ENCODE peak calls at places on chromosomes 13 and 19, in ten cellular contexts. O is Peyer's patch; V is colonic mucosa; D is CD8-positive, alpha-beta memory T cell; K is effector memory CD4-positive, alpha-beta T cell; Z is A673; I is CD4-positive, CD25-positive, alpha-beta regulatory T cell; N is PC-9; W is tibial nerve; A is heart right ventricle. M is an unnamed sample.

GRCh38 chr19:46828484-46828883 is 22.2 kb downstream of the AP2S1 start:
- DNase-seq in Z (no peak), N (no peak), K (no peak), O (no peak), W (no peak), I (no peak), A (no peak), V (no peak), D (no peak), M (no peak)

GRCh38 chr13:48853381-48854102 is 122.2 kb upstream of the FNDC3A start:
- DNase-seq in N (no peak), O (no peak), Z (no peak), W (no peak), K (no peak), I (no peak), D (no peak), V (no peak), A (no peak), M (no peak)

GRCh38 chr19:18507021-18507726 is 14.7 kb downstream of the ELL start:
- DNase-seq in A (peak; percentile 63), V (peak; percentile 67), I (no peak), D (no peak), K (peak; percentile 40), W (no peak), Z (no peak), O (peak; percentile 78), N (no peak), M (no peak)

GRCh38 chr13:83879431-83880171 is 2.7 kb downstream of the SLITRK1 start:
- DNase-seq in O (no peak), D (no peak), Z (peak; percentile 7), K (no peak), I (no peak), W (no peak), A (no peak), V (no peak), N (no peak), M (no peak)

GRCh38 chr13:76285463-76285862 is 600.7 kb downstream of the KCTD12 start:
- DNase-seq in D (no peak), N (no peak), W (no peak), A (no peak), I (no peak), V (no peak), Z (no peak), K (no peak), O (no peak), M (no peak)

GRCh38 chr19:50725218-50725931 is 2.2 kb downstream of the CLEC11A start:
- DNase-seq in D (no peak), I (no peak), O (no peak), V (no peak), A (no peak), Z (no peak), K (no peak), W (no peak), N (no peak), M (no peak)

GRCh38 chr19:5934779-5935472 is 20.9 kb downstream of the CAPS start:
- DNase-seq in I (no peak), Z (no peak), D (no peak), W (no peak), A (no peak), K (no peak), V (no peak), N (no peak), O (no peak), M (no peak)

GRCh38 chr13:33228645-33229445 is 56.7 kb downstream of the STARD13 start:
- DNase-seq in A (no peak), K (no peak), V (peak; percentile 38), Z (peak; percentile 73), D (no peak), N (no peak), W (no peak), I (peak; percentile 46), O (no peak), M (peak; percentile 82)

GRCh38 chr13:112105884-112106283 is 38.9 kb downstream of the SOX1 start:
- DNase-seq in K (no peak), N (no peak), W (no peak), V (no peak), I (no peak), Z (no peak), O (no peak), D (no peak), A (no peak), M (no peak)

GRCh38 chr13:112107289-112107688 is 40.3 kb downstream of the SOX1 start:
- DNase-seq in K (no peak), A (no peak), Z (no peak), N (no peak), W (no peak), V (no peak), I (no peak), O (no peak), D (no peak), M (no peak)

GRCh38 chr13:112105244-112105681 is 38.3 kb downstream of the SOX1 start:
- DNase-seq in W (no peak), V (no peak), I (no peak), Z (no peak), K (no peak), O (no peak), A (no peak), N (no peak), D (no peak), M (no peak)

GRCh38 chr13:112104873-112105234 is 37.9 kb downstream of the SOX1 start:
- DNase-seq in I (no peak), D (no peak), O (no peak), V (no peak), A (no peak), W (no peak), K (no peak), Z (peak; percentile 25), N (no peak), M (no peak)

GRCh38 chr13:112106467-112107141 is 39.7 kb downstream of the SOX1 start:
- DNase-seq in O (no peak), W (no peak), K (no peak), D (no peak), Z (no peak), N (no peak), A (no peak), I (no peak), V (no peak), M (no peak)
- H3K4me3 ChIP-seq in O (no peak overlapping the region), W (no peak overlapping the region), K (no peak overlapping the region), D (no peak overlapping the region), Z (no peak overlapping the region), N (no peak overlapping the region), A (no peak overlapping the region), I (no peak overlapping the region), V (no peak overlapping the region), M (no peak overlapping the region)

DNA sequence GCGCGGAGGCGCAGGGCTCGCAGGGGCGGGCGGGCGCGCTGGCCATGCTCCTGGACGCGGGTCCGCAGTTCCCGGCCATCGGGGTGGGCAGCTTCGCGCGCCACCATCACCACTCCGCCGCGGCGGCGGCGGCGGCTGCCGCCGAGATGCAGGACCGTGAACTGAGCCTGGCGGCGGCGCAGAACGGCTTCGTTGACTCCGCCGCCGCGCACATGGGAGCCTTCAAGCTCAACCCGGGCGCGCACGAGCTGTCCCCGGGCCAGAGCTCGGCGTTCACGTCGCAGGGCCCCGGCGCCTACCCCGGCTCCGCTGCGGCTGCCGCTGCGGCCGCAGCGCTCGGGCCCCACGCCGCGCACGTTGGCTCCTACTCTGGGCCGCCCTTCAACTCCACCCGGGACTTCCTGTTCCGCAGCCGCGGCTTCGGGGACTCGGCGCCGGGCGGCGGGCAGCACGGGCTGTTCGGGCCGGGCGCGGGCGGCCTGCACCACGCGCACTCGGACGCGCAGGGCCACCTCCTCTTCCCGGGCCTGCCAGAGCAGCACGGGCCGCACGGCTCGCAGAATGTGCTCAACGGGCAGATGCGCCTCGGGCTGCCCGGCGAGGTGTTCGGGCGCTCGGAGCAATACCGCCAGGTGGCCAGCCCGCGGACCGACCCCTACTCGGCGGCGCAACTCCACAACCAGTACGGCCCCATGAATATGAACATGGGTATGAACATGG is 597 bp downstream of the ZIC2 start:
- DNase-seq in Z (peak; percentile 68), I (no peak), O (no peak), N (no peak), V (no peak), K (no peak), W (no peak), A (no peak), D (no peak), M (peak; percentile 75)
- H3K27me3 ChIP-seq in Z (no peaks in the 10 kb centered on the region), I (peaks cover 50% of the 10 kb centered on the region), O (peaks cover 96% of the 10 kb centered on the region), N (no peaks in the 10 kb centered on the region), V (peaks cover 94% of the 10 kb centered on the region), K (peaks cover 90% of the 10 kb centered on the region), W (peaks cover 19% of the 10 kb centered on the region), A (peaks cover 98% of the 10 kb centered on the region), D (peaks cover 71% of the 10 kb centered on the region), M (peaks cover 90% of the 10 kb centered on the region)

GRCh38 chr19:1410789-1411188 is 3.4 kb downstream of the DAZAP1 start:
- DNase-seq in N (no peak), O (no peak), D (no peak), K (no peak), Z (no peak), V (no peak), I (no peak), W (no peak), A (no peak), M (no peak)

GRCh38 chr19:1410136-1410786 is 2.9 kb downstream of the DAZAP1 start:
- DNase-seq in I (no peak), Z (no peak), A (no peak), N (no peak), K (no peak), W (no peak), D (no peak), V (no peak), O (no peak), M (no peak)

GRCh38 chr19:1411255-1412191 is 4.1 kb downstream of the DAZAP1 start:
- DNase-seq in K (peak; percentile 21), A (peak; percentile 87), W (no peak), N (no peak), O (no peak), I (no peak), V (no peak), D (peak; percentile 71), Z (peak; percentile 46), M (no peak)

GRCh38 chr19:1412323-1412923 is 5.0 kb downstream of the DAZAP1 start:
- DNase-seq in D (no peak), Z (no peak), I (no peak), O (no peak), K (no peak), N (no peak), W (no peak), V (no peak), A (no peak), M (no peak)

DNA sequence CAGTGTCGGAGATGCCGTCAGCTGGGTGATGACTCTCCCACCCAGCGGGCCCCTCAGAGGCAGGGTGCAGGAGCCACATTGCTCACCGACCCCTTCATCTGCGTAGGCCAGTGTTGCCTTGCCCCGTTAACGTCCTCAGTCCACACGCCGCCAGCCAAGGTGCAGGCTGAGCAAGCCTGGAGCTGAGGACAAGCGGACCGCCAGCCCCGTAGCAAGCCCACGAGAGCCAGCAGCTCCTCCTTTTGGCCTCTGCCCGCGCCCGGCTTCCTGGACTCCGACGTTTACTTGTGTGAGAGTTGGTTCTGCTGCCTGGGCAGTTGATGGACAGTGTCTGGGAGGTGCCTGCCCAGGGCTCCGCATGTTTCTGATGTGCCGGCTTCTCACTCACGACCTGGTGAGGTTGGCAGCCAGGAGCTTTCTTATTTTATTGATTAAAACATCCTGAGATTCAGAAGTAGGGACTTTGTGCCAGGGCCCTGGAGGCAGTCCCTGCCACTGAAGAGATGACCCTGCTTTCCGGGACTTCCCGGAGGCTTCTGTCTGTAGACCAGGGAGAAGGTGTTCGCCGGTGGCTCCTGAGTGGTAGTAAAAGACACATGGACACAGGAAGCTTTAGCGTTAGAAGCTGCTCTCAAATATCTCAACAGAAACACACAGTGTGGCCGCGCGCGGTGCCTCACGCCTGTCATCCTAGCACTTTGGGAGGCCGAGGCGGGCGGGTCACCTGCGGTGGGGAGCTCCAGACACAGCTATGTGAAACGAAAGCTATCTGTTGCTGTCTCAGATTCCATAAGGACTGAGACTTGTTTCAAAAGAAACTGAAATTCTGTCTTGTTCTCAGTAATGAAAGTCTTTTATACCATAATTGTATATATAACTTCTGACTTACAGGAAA is 5.9 kb downstream of the DAZAP1 start:
- DNase-seq in W (no peak), N (no peak), K (no peak), A (no peak), V (no peak), Z (no peak), I (no peak), O (no peak), D (no peak), M (no peak)
- H3K4me1 ChIP-seq in W (no peaks in the 10 kb centered on the region), N (peaks cover 47% of the 10 kb centered on the region), K (peaks cover 64% of the 10 kb centered on the region), A (peaks cover 95% of the 10 kb centered on the region), V (peaks cover 50% of the 10 kb centered on the region), Z (peaks cover 38% of the 10 kb centered on the region), I (peaks cover 76% of the 10 kb centered on the region), O (peaks cover 17% of the 10 kb centered on the region), D (peaks cover 64% of the 10 kb centered on the region), M (peaks cover 23% of the 10 kb centered on the region)

GRCh38 chr19:11031421-11032070 is 57.7 kb upstream of the LDLR start:
- DNase-seq in A (no peak), D (no peak), N (no peak), Z (no peak), I (no peak), O (no peak), V (no peak), W (no peak), K (no peak), M (no peak)
- H3K4me3 ChIP-seq in A (no peak overlapping the region), D (no peak overlapping the region), N (no peak overlapping the region), Z (no peak overlapping the region), I (no peak overlapping the region), O (no peak overlapping the region), V (no peak overlapping the region), W (no peak overlapping the region), K (no peak overlapping the region), M (no peak overlapping the region)